ENCODE peak calls at places on chromosomes 1 and 21, in four cellular contexts. C is mesendoderm, W is IMR-90, K is mesenchymal stem cell. A is an unnamed sample. For H3K27me3, the result is how much of the 10 kb centered on the place peaks cover.

GRCh38 chr1:38929054-38929453 is 12.6 kb downstream of the RHBDL2 start:
- DNase-seq in C (no peak), W (no peak), K (no peak), A (no peak)

GRCh38 chr1:200731654-200732332 is 6.9 kb upstream of the CAMSAP2 start:
- DNase-seq in C (no peak), W (no peak), K (no peak), A (no peak)

GRCh38 chr1:29655945-29656866 is 419.9 kb downstream of the PTPRU start:
- DNase-seq in C (peak), W (peak), K (no peak), A (no peak)

GRCh38 chr21:25402134-25402957 is 204.9 kb downstream of the MRPL39 start:
- DNase-seq in C (no peak), W (no peak), K (no peak), A (no peak)

GRCh38 chr21:15616864-15617574 is 112.8 kb upstream of the USP25 start:
- DNase-seq in C (no peak), W (peak), K (peak), A (no peak)

GRCh38 chr1:230130172-230130944 is 63.3 kb downstream of the GALNT2 start:
- DNase-seq in C (no peak), W (no peak), K (no peak), A (no peak)

GRCh38 chr1:9439074-9439761 is 100.0 kb upstream of the SLC25A33 start:
- DNase-seq in C (no peak), W (no peak), K (no peak), A (peak)

GRCh38 chr1:214439352-214440119 is 111.9 kb downstream of the PTPN14 start:
- DNase-seq in C (peak), W (peak), K (peak), A (peak)

GRCh38 chr1:10546896-10547295 is 72.1 kb downstream of the PEX14 start:
- DNase-seq in C (no peak), W (no peak), K (no peak), A (peak)

GRCh38 chr1:201112173-201112731 is at the start of gene CACNA1S:
- DNase-seq in C (no peak), W (no peak), K (no peak), A (no peak)

GRCh38 chr1:155063550-155064108 is at the start of gene EFNA4:
- DNase-seq in C (peak), W (peak), K (peak), A (peak)

GRCh38 chr21:16040601-16041000 is 310.8 kb downstream of the USP25 start:
- DNase-seq in C (peak), W (peak), K (peak), A (peak)

GRCh38 chr1:225844236-225845061 is 34.5 kb downstream of the EPHX1 start:
- DNase-seq in C (no peak), W (no peak), K (no peak), A (no peak)

GRCh38 chr1:57404914-57405313 is 18.9 kb downstream of the DAB1 start:
- DNase-seq in C (no peak), W (peak), K (no peak), A (no peak)

GRCh38 chr1:52127181-52128175 is 14.4 kb upstream of the ZFYVE9 start:
- DNase-seq in C (peak), W (peak), K (peak), A (peak)

GRCh38 chr1:156126043-156126700 is 11.7 kb downstream of the LMNA start:
- DNase-seq in C (peak), W (peak), K (peak), A (peak)

GRCh38 chr1:238690415-238690814 is 696.0 kb upstream of the CHRM3 start:
- DNase-seq in C (peak), W (peak), K (peak), A (no peak)

GRCh38 chr1:103373991-103374390 is 151.5 kb upstream of the RNPC3 start:
- DNase-seq in C (no peak), W (peak), K (no peak), A (peak)

GRCh38 chr1:61082336-61083013 is at the start of gene NFIA:
- DNase-seq in C (peak), W (peak), K (peak), A (peak)

GRCh38 chr1:225378880-225379279 is 49.0 kb downstream of the LBR start:
- DNase-seq in C (peak), W (peak), K (peak), A (peak)

GRCh38 chr21:29192999-29193563 is 62.6 kb downstream of the MAP3K7CL start:
- DNase-seq in C (peak), W (no peak), K (no peak), A (no peak)

GRCh38 chr1:181131255-181131901 is 42.9 kb downstream of the IER5 start:
- DNase-seq in C (no peak), W (no peak), K (no peak), A (no peak)

GRCh38 chr1:169070547-169070946 is 35.9 kb upstream of the ATP1B1 start:
- DNase-seq in C (no peak), W (no peak), K (no peak), A (no peak)

GRCh38 chr1:89719502-89720306 is 86.8 kb downstream of the LRRC8C start:
- DNase-seq in C (no peak), W (peak), K (peak), A (no peak)

GRCh38 chr1:214660900-214661299 is 57.9 kb downstream of the CENPF start:
- DNase-seq in C (peak), W (peak), K (peak), A (peak)

GRCh38 chr1:184457500-184457899 is 70.7 kb downstream of the C1orf21 start:
- DNase-seq in C (no peak), W (peak), K (peak), A (no peak)

GRCh38 chr1:25472494-25472893 is 41.8 kb downstream of the MACO1 start:
- DNase-seq in C (no peak), W (no peak), K (no peak), A (no peak)

GRCh38 chr21:31260790-31261189 is 83.3 kb downstream of the TIAM1 start:
- DNase-seq in C (no peak), W (peak), K (peak), A (peak)

GRCh38 chr1:203648281-203648680 is 21.6 kb downstream of the ATP2B4 start:
- DNase-seq in C (no peak), W (no peak), K (no peak), A (no peak)

GRCh38 chr1:28509705-28510349 is 4.0 kb downstream of the RCC1 start:
- DNase-seq in C (peak), W (no peak), K (no peak), A (peak)

GRCh38 chr1:57350619-57351018 is 73.2 kb downstream of the DAB1 start:
- DNase-seq in C (no peak), W (peak), K (no peak), A (no peak)

GRCh38 chr1:170010443-170010842 is 64.1 kb downstream of the KIFAP3 start:
- DNase-seq in C (peak), W (peak), K (peak), A (peak)

DNA sequence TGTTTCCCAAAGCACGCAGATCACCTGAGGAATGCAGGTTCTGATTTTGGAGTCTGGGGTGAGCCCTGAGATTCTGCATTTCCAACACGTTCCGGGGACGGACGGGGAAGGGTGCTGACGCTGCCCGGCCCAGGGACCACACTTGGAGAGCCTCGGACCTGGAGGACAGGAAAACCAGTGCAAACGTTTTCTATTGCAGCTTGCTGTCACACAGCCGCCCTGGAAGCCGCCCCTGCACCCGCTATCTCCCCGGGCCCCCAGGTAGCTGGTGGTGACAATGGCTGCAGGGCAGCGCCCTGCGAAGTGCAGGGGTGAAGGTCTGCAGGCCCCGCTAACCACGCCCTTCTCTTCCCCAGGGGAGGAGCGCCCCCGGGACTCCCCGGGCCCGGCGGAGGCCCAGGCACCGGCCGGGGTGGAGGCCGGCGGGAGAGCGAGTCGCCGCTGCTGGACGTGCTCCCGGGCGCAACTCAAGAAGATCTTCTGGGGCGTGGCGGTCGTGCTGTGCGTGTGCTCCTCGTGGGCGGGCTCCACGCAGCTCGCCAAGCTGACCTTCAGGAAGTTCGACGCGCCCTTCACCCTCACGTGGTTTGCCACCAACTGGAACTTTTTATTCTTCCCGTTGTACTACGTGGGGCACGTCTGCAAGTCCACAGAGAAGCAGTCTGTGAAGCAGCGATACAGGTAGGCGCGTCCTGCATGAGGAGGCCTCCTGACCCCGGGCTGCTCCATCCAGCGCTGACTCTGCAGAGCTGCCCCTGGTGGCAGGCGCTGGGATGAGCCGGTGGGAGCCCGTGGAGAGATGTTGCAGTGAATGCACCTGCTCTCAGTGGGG is 142.0 kb upstream of the COA6 start:
- DNase-seq in C (no peak), W (no peak), K (no peak), A (peak)
- H2BK5ac ChIP-seq in C (peak), W (no peak), K (no peak), A (no peak)

DNA sequence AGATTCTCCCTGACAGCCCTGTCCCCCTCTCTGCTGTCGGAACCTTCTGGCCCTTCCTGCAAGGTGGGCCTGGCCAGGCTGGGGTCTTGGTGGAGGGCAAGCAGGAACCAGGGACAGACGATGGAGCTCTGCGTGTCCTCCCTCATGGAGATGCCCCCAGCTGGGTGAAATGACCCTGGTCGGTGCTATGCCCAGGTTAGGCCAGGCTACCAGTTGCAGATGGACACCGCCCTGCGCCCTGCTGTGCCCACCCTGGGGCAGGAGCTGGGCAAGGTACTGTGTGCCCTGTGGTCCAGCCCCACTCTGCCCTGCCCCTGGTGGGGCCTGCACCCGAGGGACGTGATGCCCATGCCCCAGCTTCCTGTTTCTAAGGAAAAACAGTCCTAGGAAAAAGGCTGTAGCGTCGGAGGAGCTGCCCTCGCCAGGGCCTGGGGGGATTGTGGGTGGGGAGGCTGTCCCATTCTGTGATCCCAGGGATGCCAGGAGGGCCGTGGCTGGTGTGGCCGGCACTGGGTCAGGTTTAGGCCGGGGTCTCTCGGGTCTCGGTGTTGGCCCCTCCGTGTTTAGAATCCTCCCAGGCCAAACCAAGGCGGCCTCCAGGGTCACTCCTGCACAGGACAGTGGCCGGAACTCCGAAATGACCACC is 77.6 kb downstream of the MORN1 start:
- DNase-seq in C (peak), W (no peak), K (no peak), A (no peak)
- H3K23ac ChIP-seq in C (peak), W (peak), K (peak), A (no peak)

GRCh38 chr1:151816548-151816947 is 11.3 kb upstream of the LINGO4 start:
- DNase-seq in C (no peak), W (no peak), K (no peak), A (no peak)
- H3K27me3 ChIP-seq in C (under half), W (half or more), K (half or more), A (under half)

DNA sequence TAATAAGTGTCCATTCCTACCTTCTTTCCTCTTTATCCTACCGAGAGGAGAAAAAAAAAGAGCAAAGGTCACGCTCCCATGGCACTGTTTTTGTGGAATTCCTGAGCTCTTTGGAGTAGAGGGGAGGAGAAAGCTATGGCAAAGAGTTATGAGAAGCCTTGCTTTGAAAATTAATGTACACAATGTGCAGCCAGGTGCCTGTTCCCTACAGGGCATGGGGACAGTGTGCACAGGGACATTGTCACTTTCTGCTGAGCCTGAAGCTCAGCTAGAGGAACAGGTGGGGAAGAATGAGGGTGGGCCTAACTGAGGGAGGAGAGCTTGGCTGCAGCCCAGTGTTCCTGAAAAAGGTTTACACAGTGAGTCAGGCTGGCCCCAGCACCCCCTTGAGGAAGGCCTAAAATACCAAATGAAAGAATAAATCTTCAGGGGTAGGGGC is 66.1 kb downstream of the PLXNA2 start:
- DNase-seq in C (peak), W (no peak), K (no peak), A (no peak)
- H2BK5ac ChIP-seq in C (no peak), W (no peak), K (no peak), A (no peak)

DNA sequence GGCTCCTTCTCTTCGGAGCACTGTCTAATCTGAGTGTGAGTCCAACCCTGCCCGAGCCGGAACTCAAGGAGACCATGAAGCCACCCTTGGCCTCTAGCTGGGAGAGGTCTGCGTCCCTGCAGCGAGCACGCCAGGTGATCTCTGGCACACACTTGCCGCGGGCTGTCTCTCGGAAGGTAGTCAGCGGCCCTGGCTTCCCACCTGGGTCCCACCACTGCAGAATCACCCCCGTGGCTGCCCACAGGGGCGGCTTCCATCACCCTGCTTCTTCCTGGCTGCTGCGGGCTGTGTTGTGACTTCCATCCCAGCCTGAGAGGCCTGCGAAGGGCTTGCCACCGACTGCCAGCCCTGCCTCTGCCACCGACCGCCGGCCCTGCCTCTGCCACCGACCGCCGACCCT is 17.0 kb downstream of the FAAP20 start:
- DNase-seq in C (no peak), W (no peak), K (no peak), A (no peak)
- H3K23ac ChIP-seq in C (no peak), W (no peak), K (no peak), A (no peak)

DNA sequence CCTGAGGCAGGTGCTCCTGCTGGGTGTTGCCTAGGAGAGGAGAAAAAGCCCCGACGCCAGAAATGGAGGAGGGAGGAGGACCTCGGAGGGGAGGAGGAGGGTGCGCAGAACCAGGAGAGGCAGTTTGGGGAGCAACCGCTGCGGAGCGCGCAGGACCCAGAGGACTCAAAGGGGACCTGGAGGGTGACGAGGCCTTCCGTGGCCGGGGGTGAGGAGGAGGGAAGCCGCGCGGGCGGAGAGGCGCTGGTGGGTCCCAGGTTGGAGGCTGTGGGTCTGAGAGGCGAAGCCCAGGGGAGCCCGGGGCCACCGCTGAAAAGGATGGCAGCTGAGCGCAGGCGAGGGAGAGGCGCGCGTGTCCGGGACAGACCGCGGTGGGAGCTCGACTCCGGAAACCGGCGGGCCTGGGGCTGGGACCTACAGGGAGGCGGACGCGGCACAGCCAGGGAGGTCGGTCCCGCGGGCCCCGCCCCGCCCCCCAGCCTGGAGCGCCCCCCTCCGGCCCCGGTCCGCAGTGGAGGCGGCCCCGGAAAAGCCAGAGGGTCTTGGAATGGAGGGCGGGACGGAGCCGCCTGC is 15.1 kb downstream of the RNF223 start:
- DNase-seq in C (peak), W (no peak), K (peak), A (no peak)
- H3K27me3 ChIP-seq in C (under half), W (under half), K (under half), A (under half)

DNA sequence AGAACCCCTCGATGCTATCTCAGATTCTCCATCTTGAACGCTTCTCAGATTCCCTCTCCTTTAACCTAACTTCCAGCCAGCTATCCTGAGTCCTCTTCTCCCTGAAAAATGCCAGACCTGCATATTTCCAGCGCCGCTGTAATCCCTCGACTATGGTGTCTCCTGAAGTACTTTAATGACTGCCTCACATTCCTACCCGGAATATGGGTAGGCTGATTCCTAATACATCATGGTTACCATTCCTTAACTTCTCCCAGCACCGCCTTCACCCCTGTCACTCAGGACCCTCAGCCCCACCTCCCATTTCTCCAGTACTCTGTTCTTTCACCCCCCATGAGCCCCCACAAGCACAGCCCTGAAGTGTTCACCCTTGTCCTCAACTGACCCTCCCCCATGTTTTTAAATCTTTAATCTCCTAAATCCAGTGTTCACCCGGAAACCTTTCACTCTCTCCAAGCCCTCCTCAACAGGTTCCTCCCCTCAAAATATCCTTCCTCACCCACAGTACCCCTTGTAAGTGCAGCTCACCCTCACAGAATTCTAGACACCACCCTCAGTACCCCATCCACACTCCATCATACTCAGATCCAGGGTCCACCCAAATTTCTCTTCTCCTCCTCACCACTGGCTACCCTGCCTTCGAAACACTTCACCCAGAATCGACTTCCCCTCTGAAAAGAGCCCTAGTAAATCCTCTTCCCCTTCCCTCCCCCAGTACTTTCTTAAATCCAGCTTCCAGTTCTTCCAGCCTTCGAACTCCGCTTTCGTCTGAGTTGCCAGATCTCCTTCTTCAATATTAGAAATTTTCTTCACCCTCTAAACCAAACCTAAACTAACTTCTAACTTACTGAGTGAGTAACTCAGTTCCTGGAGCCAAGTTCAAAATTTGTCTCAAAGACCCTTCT is 929 bp downstream of the CPT2 start:
- DNase-seq in C (peak), W (no peak), K (peak), A (peak)
- H2BK5ac ChIP-seq in C (no peak), W (peak), K (no peak), A (peak)

DNA sequence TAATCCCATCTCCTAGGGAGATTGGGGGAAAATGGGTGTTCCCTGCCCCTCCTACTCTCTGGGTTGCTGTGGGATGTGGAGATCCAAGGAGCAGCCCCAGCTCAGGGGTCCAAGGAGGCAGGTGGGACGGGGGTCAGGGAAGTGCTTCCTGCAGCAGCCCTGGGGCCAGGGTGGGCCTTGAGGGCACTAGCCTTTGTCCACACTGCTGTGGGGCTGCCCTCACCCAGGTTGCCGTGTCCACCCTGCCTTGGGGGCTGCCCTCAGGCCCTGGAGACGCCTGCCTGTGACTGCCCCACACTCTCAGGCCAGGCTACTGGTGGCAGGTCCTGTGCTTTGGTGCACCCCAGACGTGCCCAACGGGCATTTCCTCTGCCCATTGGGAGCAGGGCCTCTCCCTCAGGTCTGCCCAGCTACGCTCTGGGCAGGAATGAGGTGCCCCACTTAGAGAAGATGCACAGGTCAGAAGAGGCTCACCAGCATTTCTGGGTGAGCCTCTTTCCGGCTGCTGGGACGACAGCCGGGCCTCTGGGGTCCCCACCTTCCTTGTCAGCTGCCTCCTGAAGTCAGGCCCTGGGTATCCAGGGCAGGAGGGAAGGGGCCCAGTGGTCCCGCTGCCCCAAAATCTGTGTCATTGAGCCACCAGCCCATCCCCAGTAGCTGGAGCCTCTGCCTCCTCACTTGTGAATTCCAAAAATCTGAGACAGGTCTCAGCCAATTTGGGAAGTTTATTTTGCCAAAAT is 2.6 kb upstream of the MMEL1 start:
- DNase-seq in C (no peak), W (no peak), K (no peak), A (no peak)
- H3K23ac ChIP-seq in C (no peak), W (no peak), K (no peak), A (no peak)

A was measured in trophoblast cell.